ENCODE peak calls at places on chromosomes 5 and 9, in seven cellular contexts. V, F, A, Z, G, J and X are unnamed samples.

GRCh38 chr5:130836729-130837660 is 328.1 kb downstream of the HINT1 start:
- DNase-seq in V (no peak), F (peak; percentile 10), A (no peak), Z (no peak), G (no peak), J (no peak), X (no peak)

GRCh38 chr5:3343911-3344310 is 251.7 kb upstream of the IRX1 start:
- DNase-seq in V (no peak), F (no peak), A (no peak), Z (no peak), G (no peak), J (no peak), X (peak; percentile 40)

GRCh38 chr5:17966636-17967402 is 332.6 kb downstream of the TAF11L14 start:
- DNase-seq in V (no peak), F (no peak), A (no peak), Z (no peak), G (no peak), J (no peak), X (no peak)

GRCh38 chr9:91795500-91796241 is 154.4 kb downstream of the ROR2 start:
- DNase-seq in V (no peak), F (no peak), A (no peak), Z (no peak), G (no peak), J (no peak), X (no peak)

GRCh38 chr9:35521708-35522107 is 31.8 kb downstream of the RUSC2 start:
- DNase-seq in V (no peak), F (no peak), A (no peak), Z (no peak), G (no peak), J (no peak), X (no peak)

GRCh38 chr9:113502427-113503008 is 39.0 kb downstream of the RGS3 start:
- DNase-seq in V (peak; percentile 50), F (no peak), A (no peak), Z (no peak), G (no peak), J (no peak), X (peak; percentile 71)

GRCh38 chr9:128677787-128678186 is 11.2 kb upstream of the SET start:
- DNase-seq in V (no peak), F (no peak), A (no peak), Z (no peak), G (no peak), J (no peak), X (no peak)

GRCh38 chr9:136546697-136547481 is 1.0 kb upstream of the NOTCH1 start:
- DNase-seq in V (peak; percentile 62), F (no peak), A (peak; percentile 80), Z (peak; percentile 85), G (peak; percentile 81), J (peak; percentile 83), X (no peak)

GRCh38 chr9:83238871-83239624 is 176.1 kb upstream of the RASEF start:
- DNase-seq in V (no peak), F (no peak), A (peak; percentile 57), Z (no peak), G (peak; percentile 11), J (no peak), X (no peak)

GRCh38 chr5:170120576-170120975 is 14.9 kb downstream of the FOXI1 start:
- DNase-seq in V (no peak), F (no peak), A (no peak), Z (no peak), G (no peak), J (no peak), X (no peak)

GRCh38 chr5:110070836-110071235 is 381.1 kb downstream of the MAN2A1 start:
- DNase-seq in V (no peak), F (no peak), A (no peak), Z (no peak), G (no peak), J (no peak), X (no peak)

GRCh38 chr5:110072646-110073045 is 382.9 kb downstream of the MAN2A1 start:
- DNase-seq in V (no peak), F (no peak), A (no peak), Z (no peak), G (no peak), J (no peak), X (no peak)

GRCh38 chr5:110077147-110077546 is 387.4 kb downstream of the MAN2A1 start:
- DNase-seq in V (no peak), F (no peak), A (no peak), Z (no peak), G (no peak), J (no peak), X (no peak)

GRCh38 chr5:110073534-110073933 is 383.8 kb downstream of the MAN2A1 start:
- DNase-seq in V (no peak), F (no peak), A (no peak), Z (no peak), G (no peak), J (no peak), X (no peak)

DNA sequence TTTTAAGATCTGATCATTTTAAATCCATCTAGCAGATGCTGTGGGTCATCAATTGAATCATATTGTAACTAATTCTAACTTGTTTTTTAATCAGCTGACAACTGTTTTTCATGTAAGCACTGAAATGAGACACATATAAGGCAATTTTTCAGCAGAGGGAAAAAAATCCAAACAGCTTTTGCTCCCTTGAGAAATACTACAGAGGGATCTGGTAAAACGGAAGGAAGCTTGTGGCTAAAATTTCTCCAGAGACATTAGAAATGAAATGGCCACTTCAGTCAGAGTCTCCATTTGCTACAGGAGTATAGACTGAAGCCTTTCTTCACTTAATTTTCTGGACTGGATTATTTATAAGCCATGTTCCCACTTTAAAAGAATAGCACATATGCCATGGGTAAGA is 385.9 kb downstream of the MAN2A1 start:
- DNase-seq in V (no peak), F (no peak), A (no peak), Z (no peak), G (no peak), J (no peak), X (no peak)
- H3K9me3 ChIP-seq in V (peaks cover 7% of the 10 kb centered on the region), F (no peaks in the 10 kb centered on the region), A (peaks cover 7% of the 10 kb centered on the region), Z (peaks cover 10% of the 10 kb centered on the region), G (peaks cover 4% of the 10 kb centered on the region), J (peaks cover 19% of the 10 kb centered on the region), X (peaks cover 11% of the 10 kb centered on the region)

GRCh38 chr9:108469654-108470053 is 386.1 kb downstream of the ACTL7B start:
- DNase-seq in V (no peak), F (no peak), A (peak; percentile 38), Z (no peak), G (no peak), J (no peak), X (no peak)

GRCh38 chr9:108467653-108468324 is 388.0 kb downstream of the ACTL7B start:
- DNase-seq in V (no peak), F (no peak), A (no peak), Z (no peak), G (peak; percentile 61), J (no peak), X (no peak)

GRCh38 chr9:108466238-108466637 is 389.5 kb downstream of the ACTL7B start:
- DNase-seq in V (no peak), F (no peak), A (no peak), Z (no peak), G (no peak), J (no peak), X (no peak)

GRCh38 chr9:108463927-108464606 is 391.7 kb downstream of the ACTL7B start:
- DNase-seq in V (no peak), F (no peak), A (no peak), Z (no peak), G (peak; percentile 42), J (no peak), X (no peak)

DNA sequence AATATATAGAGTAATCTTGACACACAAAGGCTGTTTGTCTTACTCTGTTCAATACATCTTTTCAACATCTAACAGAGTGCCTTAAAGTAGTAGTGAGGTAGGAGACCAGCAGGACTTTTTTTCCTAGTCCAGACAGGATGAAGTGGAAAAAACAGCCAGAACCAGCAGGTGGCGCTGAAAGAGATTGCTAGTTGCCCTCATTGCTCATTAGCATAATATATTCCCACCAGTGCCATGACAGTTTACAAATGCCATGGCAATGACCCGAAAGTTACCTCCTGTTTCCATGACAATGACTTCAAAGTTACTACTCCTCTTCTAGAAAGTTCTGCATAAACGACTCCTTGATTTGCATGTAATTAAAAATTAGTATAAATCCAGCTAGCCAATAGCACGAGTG is 387.4 kb downstream of the ACTL7B start:
- DNase-seq in V (peak; percentile 7), F (no peak), A (peak; percentile 31), Z (no peak), G (peak; percentile 38), J (no peak), X (no peak)
- TF ChIP-seq CTCF in V (peak; percentile 71), F (peak; percentile 36), A (peak; percentile 41), Z (no peak), G (peak; percentile 7), J (no peak), X (no peak)

GRCh38 chr5:50921366-50922133 is 255.1 kb downstream of the PARP8 start:
- DNase-seq in V (no peak), F (no peak), A (no peak), Z (no peak), G (no peak), J (no peak), X (no peak)
- TF ChIP-seq POLR2AphosphoS5 in V (no peak), F (no peak), A (no peak), Z (no peak), G (no peak), J (no peak), X (no peak)

DNA sequence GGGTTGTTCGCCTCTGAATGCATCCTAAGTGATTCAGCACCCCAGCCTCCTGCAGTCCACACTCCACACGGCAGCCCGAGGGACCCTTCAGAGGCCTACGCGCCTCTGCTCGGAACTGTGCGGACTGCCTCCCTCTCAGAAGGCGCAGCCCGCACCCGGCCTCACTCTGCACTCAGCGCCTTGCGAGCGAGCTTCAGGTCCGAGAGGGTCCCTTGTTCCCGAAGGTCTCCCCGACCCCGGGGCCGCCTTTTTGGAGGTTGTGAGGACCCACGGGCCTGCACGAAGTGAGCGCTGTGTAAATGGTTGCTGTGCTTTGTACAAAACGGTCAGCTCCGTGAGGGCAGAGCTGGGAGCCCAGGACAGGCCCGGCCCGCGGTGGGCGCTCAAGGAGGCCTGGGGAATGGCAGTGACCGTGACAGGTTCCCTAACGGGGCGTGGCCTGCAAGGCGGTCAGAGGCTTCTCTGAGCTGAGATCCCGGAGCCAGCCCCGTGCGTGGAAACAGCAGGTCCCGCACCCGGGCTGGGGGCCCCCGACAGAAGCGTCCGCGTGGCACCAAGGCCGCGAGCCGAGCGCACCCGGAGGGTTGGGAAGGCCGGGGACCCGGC is 698 bp upstream of the CACNA1B start:
- DNase-seq in V (no peak), F (no peak), A (no peak), Z (no peak), G (no peak), J (no peak), X (no peak)
- H3K9me3 ChIP-seq in V (no peaks in the 10 kb centered on the region), F (no peaks in the 10 kb centered on the region), A (no peaks in the 10 kb centered on the region), Z (no peaks in the 10 kb centered on the region), G (no peaks in the 10 kb centered on the region), J (peaks cover 12% of the 10 kb centered on the region), X (no peaks in the 10 kb centered on the region)

DNA sequence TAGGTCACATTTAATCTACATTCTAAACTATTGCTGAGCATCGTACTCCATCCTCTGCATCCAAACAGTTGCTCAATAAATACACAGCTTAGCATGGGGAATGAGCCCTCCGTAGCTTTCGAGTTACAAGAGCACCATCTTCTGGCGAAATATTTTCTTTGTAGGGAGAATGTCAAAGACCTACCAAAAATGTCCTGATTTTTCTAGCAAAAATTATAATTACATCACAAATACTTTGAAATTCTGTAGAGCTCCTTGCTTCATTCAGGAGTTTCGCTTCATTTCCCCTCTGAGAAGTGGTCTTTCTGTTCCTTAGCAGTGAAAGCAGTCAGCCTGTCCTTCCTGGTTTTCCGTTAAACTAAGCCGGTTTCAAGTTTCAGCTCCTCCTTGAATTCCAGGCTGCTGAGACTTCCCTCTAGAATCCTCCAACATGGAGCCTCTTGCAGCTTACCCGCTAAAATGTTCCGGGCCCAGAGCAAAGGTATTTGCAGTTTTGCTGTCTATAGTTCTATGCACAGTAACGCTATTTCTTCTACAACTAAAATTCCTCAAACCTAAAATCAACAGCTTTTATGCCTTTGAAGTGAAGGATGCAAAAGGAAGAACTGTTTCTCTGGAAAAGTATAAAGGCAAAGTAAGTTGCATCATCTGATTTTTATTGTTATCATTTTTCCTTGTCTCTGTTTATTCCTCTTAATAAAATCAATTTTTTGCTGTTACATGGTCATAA is at the start of gene GPX8:
- DNase-seq in V (peak; percentile 26), F (peak; percentile 73), A (no peak), Z (no peak), G (no peak), J (no peak), X (no peak)
- TF ChIP-seq CTCF in V (peak; percentile 92), F (peak; percentile 75), A (peak; percentile 44), Z (peak; percentile 32), G (peak; percentile 26), J (no peak), X (peak; percentile 43)